ENCODE peak calls at places on chromosomes 3 and 15, in ten cellular contexts. G is nephron progenitor cell; V is body of pancreas; H is Calu3; Q is iPS-NIHi11; X is activated CD8-positive, alpha-beta memory T cell treated with anti-CD3 and anti-CD28 coated beads, Interleukin-2, amount 10 ng/mL, durations not matched to agents 7 days and 5 days; U is brain pericyte; B is HS-5; F is AG20443; I is smooth muscle cell of the brain vasculature. A is an unnamed sample.
A peak's percentile ranks its signal among the peaks of the same experiment; 100 is the strongest.

GRCh38 chr3:18988619-18989229 is 159.6 kb upstream of the KCNH8 start:
- DNase-seq in U (no peak), B (no peak), F (no peak), Q (peak; percentile 32), H (peak; percentile 12), I (no peak), G (no peak), V (no peak), X (no peak), A (peak; percentile 39)

GRCh38 chr3:195692361-195692700 is 28.4 kb upstream of the MUC20 start:
- DNase-seq in H (no peak), X (no peak), F (no peak), I (no peak), Q (no peak), V (no peak), G (no peak), B (no peak), U (no peak), A (no peak)

GRCh38 chr3:108959017-108959416 is 5.3 kb upstream of the GUCA1C start:
- DNase-seq in V (no peak), B (no peak), U (no peak), H (no peak), G (no peak), Q (no peak), I (no peak), F (no peak), X (no peak), A (no peak)

GRCh38 chr3:128253150-128253549 is 99.9 kb downstream of the EEFSEC start:
- DNase-seq in Q (no peak), I (no peak), X (no peak), F (no peak), V (no peak), U (no peak), H (no peak), B (no peak), G (no peak), A (no peak)

GRCh38 chr3:14137445-14137844 is 12.6 kb downstream of the TMEM43 start:
- DNase-seq in U (no peak), F (no peak), Q (no peak), I (no peak), V (no peak), G (no peak), H (no peak), X (no peak), B (no peak), A (peak; percentile 80)

GRCh38 chr3:156474560-156475389 is 80.1 kb downstream of the SSR3 start:
- DNase-seq in X (no peak), H (no peak), I (no peak), V (no peak), F (no peak), B (no peak), G (peak; percentile 37), Q (peak; percentile 35), U (no peak), A (no peak)

GRCh38 chr15:101357885-101358284 is 62.8 kb upstream of the SNRPA1 start:
- DNase-seq in I (no peak), U (no peak), V (no peak), Q (no peak), H (no peak), B (no peak), G (no peak), F (no peak), X (no peak), A (no peak)

GRCh38 chr3:63990733-63991132 is 32.6 kb downstream of the PSMD6 start:
- DNase-seq in Q (no peak), I (no peak), V (no peak), H (no peak), U (no peak), B (no peak), F (no peak), G (no peak), X (no peak), A (no peak)

GRCh38 chr15:48653216-48653615 is 7.7 kb upstream of the FBN1 start:
- DNase-seq in Q (no peak), X (no peak), H (no peak), I (no peak), U (no peak), V (no peak), B (no peak), F (no peak), G (no peak), A (no peak)

GRCh38 chr3:184391266-184391665 is 11.4 kb downstream of the CHRD start:
- DNase-seq in Q (no peak), F (no peak), U (no peak), B (no peak), I (no peak), X (no peak), H (no peak), G (no peak), V (no peak), A (peak; percentile 73)

GRCh38 chr3:36881735-36882134 is 63.1 kb downstream of the TRANK1 start:
- DNase-seq in U (no peak), X (no peak), H (no peak), B (no peak), G (no peak), I (no peak), F (no peak), Q (no peak), V (no peak), A (no peak)

GRCh38 chr3:168341192-168341816 is 245.6 kb upstream of the GOLIM4 start:
- DNase-seq in Q (no peak), U (no peak), B (peak; percentile 74), G (no peak), X (no peak), I (no peak), H (peak; percentile 21), V (no peak), F (peak; percentile 37), A (no peak)

GRCh38 chr3:48064292-48064829 is 48.1 kb upstream of the MAP4 start:
- DNase-seq in U (no peak), B (no peak), G (no peak), I (no peak), Q (no peak), X (no peak), H (no peak), V (no peak), F (no peak), A (peak; percentile 83)

GRCh38 chr3:14550651-14551611 is 10.8 kb upstream of the GRIP2 start:
- DNase-seq in U (no peak), F (peak; percentile 77), Q (no peak), V (no peak), I (no peak), G (no peak), B (no peak), H (no peak), X (no peak), A (no peak)

GRCh38 chr15:78213425-78213750 is 21.0 kb downstream of the ACSBG1 start:
- DNase-seq in I (no peak), U (no peak), G (no peak), Q (no peak), B (no peak), F (no peak), V (no peak), X (no peak), H (no peak), A (no peak)

GRCh38 chr3:139764069-139764905 is 86.5 kb upstream of the NMNAT3 start:
- DNase-seq in B (no peak), X (no peak), H (no peak), U (no peak), Q (no peak), F (no peak), G (no peak), I (no peak), V (no peak), A (peak; percentile 70)

GRCh38 chr15:67405208-67406191 is 115.4 kb upstream of the C15orf61 start:
- DNase-seq in G (no peak), F (peak; percentile 37), U (no peak), I (no peak), Q (no peak), H (no peak), V (peak; percentile 9), X (no peak), B (no peak), A (peak; percentile 18)

GRCh38 chr3:190024912-190025311 is 95.8 kb downstream of the P3H2 start:
- DNase-seq in G (no peak), H (no peak), V (no peak), B (peak; percentile 45), X (no peak), I (no peak), Q (no peak), F (peak; percentile 13), U (no peak), A (peak; percentile 78)

GRCh38 chr3:19439944-19440343 is 291.6 kb downstream of the KCNH8 start:
- DNase-seq in I (no peak), B (no peak), Q (no peak), F (no peak), V (no peak), G (no peak), H (no peak), U (no peak), X (no peak), A (no peak)

GRCh38 chr3:71785594-71786472 is 885 bp upstream of the PROK2 start:
- DNase-seq in G (no peak), F (peak; percentile 14), X (no peak), Q (no peak), H (no peak), B (no peak), U (no peak), V (no peak), I (no peak), A (no peak)

A was measured in kidney tubule cell.